ENCODE peak calls at places on chromosomes 7 and 10, in ten cellular contexts. F, J, E, X, Y, H, G, K, Q and L are unnamed samples.

GRCh38 chr7:102042016-102042656 is 224.7 kb downstream of the CUX1 start:
- DNase-seq in F (peak; percentile 16), J (peak; percentile 14), E (no peak), X (peak; percentile 55), Y (no peak), H (no peak), G (peak; percentile 74), K (no peak), Q (no peak), L (peak; percentile 59)

GRCh38 chr7:139683137-139683871 is 94.5 kb downstream of the HIPK2 start:
- DNase-seq in F (no peak), J (peak; percentile 29), E (no peak), X (peak; percentile 79), Y (no peak), H (no peak), G (peak; percentile 44), K (no peak), Q (peak; percentile 73), L (peak; percentile 52)

GRCh38 chr7:99312316-99313203 is 13.1 kb upstream of the ARPC1A start:
- DNase-seq in F (no peak), J (no peak), E (no peak), X (peak; percentile 53), Y (no peak), H (peak; percentile 62), G (peak; percentile 74), K (peak; percentile 75), Q (peak; percentile 69), L (peak; percentile 46)

GRCh38 chr7:17304926-17305325 is 6.5 kb downstream of the AHR start:
- DNase-seq in F (no peak), J (peak; percentile 82), E (no peak), X (peak; percentile 94), Y (no peak), H (no peak), G (peak; percentile 83), K (no peak), Q (peak; percentile 49), L (peak; percentile 91)

GRCh38 chr10:92667078-92667477 is 22.7 kb upstream of the HHEX start:
- DNase-seq in F (no peak), J (no peak), E (no peak), X (no peak), Y (no peak), H (no peak), G (no peak), K (no peak), Q (no peak), L (no peak)

GRCh38 chr10:28722065-28722803 is 44.9 kb downstream of the BAMBI start:
- DNase-seq in F (peak; percentile 68), J (no peak), E (peak; percentile 8), X (peak; percentile 27), Y (no peak), H (peak; percentile 34), G (peak; percentile 38), K (peak; percentile 60), Q (peak; percentile 50), L (peak; percentile 12)

GRCh38 chr7:91850455-91850854 is 30.0 kb downstream of the MTERF1 start:
- DNase-seq in F (no peak), J (peak; percentile 89), E (no peak), X (peak; percentile 27), Y (no peak), H (no peak), G (peak; percentile 50), K (no peak), Q (no peak), L (peak; percentile 80)

GRCh38 chr7:22194633-22195273 is 162.2 kb downstream of the RAPGEF5 start:
- DNase-seq in F (no peak), J (no peak), E (no peak), X (no peak), Y (no peak), H (no peak), G (no peak), K (no peak), Q (no peak), L (no peak)

GRCh38 chr7:55572378-55573233 is at the start of gene VOPP1:
- DNase-seq in F (peak; percentile 83), J (no peak), E (peak; percentile 22), X (peak; percentile 52), Y (peak; percentile 29), H (peak; percentile 58), G (peak; percentile 57), K (peak; percentile 78), Q (peak; percentile 60), L (peak; percentile 54)

GRCh38 chr7:16412535-16413247 is 8.6 kb downstream of the CRPPA start:
- DNase-seq in F (no peak), J (no peak), E (no peak), X (no peak), Y (no peak), H (peak; percentile 36), G (no peak), K (no peak), Q (no peak), L (no peak)

GRCh38 chr7:80581472-80581871 is 57.0 kb upstream of the CD36 start:
- DNase-seq in F (no peak), J (peak; percentile 16), E (no peak), X (no peak), Y (no peak), H (peak; percentile 57), G (peak; percentile 3), K (no peak), Q (no peak), L (peak; percentile 60)

GRCh38 chr7:105267244-105267643 is 121.5 kb downstream of the SRPK2 start:
- DNase-seq in F (no peak), J (no peak), E (no peak), X (no peak), Y (no peak), H (no peak), G (no peak), K (no peak), Q (no peak), L (no peak)

GRCh38 chr7:30922596-30922995 is 10.9 kb downstream of the AQP1 start:
- DNase-seq in F (peak; percentile 45), J (no peak), E (no peak), X (no peak), Y (no peak), H (peak; percentile 3), G (no peak), K (no peak), Q (peak; percentile 30), L (no peak)

GRCh38 chr10:683448-684071 is 5.9 kb downstream of the DIP2C start:
- DNase-seq in F (peak; percentile 46), J (peak; percentile 90), E (no peak), X (peak; percentile 95), Y (no peak), H (no peak), G (peak; percentile 86), K (no peak), Q (peak; percentile 91), L (no peak)

GRCh38 chr7:157276731-157277562 is 59.9 kb upstream of the DNAJB6 start:
- DNase-seq in F (peak; percentile 70), J (no peak), E (peak; percentile 48), X (peak; percentile 28), Y (no peak), H (no peak), G (no peak), K (peak; percentile 31), Q (no peak), L (no peak)

GRCh38 chr7:142812437-142813215 is 41.9 kb downstream of the PRSS2 start:
- DNase-seq in F (no peak), J (no peak), E (no peak), X (no peak), Y (no peak), H (no peak), G (no peak), K (no peak), Q (no peak), L (no peak)

GRCh38 chr10:30559118-30559684 is 70.4 kb downstream of the LYZL2 start:
- DNase-seq in F (no peak), J (no peak), E (peak; percentile 59), X (no peak), Y (no peak), H (no peak), G (no peak), K (no peak), Q (no peak), L (no peak)

GRCh38 chr10:70534281-70534680 is 55.7 kb downstream of the PALD1 start:
- DNase-seq in F (no peak), J (no peak), E (no peak), X (no peak), Y (no peak), H (no peak), G (no peak), K (no peak), Q (no peak), L (no peak)